ENCODE peak calls at places on chromosome 12, in eight cellular contexts. P is thoracic aorta; G is effector memory CD8-positive, alpha-beta T cell; M is body of pancreas; Z is GM19239; S is amniotic epithelial cell; N is heart left ventricle; T is activated gamma-delta T cell treated with Interleukin-2 at 50 U/mL for 16 hours. B is an unnamed sample.

GRCh38 chr12:114221136-114221838 is 184.7 kb downstream of the TBX5 start:
- DNase-seq in P (no peak), G (no peak), M (no peak), Z (no peak), S (no peak), N (no peak), T (no peak), B (no peak)

GRCh38 chr12:80419660-80420059 is 24.4 kb upstream of the PTPRQ start:
- DNase-seq in P (no peak), G (no peak), M (no peak), Z (no peak), S (no peak), N (no peak), T (no peak), B (no peak)

GRCh38 chr12:168201-168600 is 45.8 kb downstream of the SLC6A12 start:
- DNase-seq in P (no peak), G (no peak), M (no peak), Z (no peak), S (no peak), N (no peak), T (no peak), B (no peak)

GRCh38 chr12:5078423-5078822 is 34.7 kb downstream of the KCNA5 start:
- DNase-seq in P (peak), G (no peak), M (peak), Z (no peak), S (no peak), N (peak), T (no peak), B (no peak)

GRCh38 chr12:26271889-26272492 is 76.6 kb downstream of the SSPN start:
- DNase-seq in P (peak), G (no peak), M (peak), Z (no peak), S (peak), N (peak), T (no peak), B (peak)

GRCh38 chr12:50517456-50518048 is 12.8 kb downstream of the DIP2B start:
- DNase-seq in P (no peak), G (no peak), M (no peak), Z (no peak), S (peak), N (no peak), T (no peak), B (peak)

GRCh38 chr12:116423053-116423452 is 136.1 kb upstream of the MAP1LC3B2 start:
- DNase-seq in P (no peak), G (no peak), M (no peak), Z (no peak), S (peak), N (no peak), T (no peak), B (no peak)

GRCh38 chr12:11855993-11856374 is 206.5 kb downstream of the ETV6 start:
- DNase-seq in P (no peak), G (no peak), M (no peak), Z (peak), S (no peak), N (no peak), T (no peak), B (peak)

GRCh38 chr12:67068773-67069450 is 200.2 kb upstream of the CAND1 start:
- DNase-seq in P (no peak), G (no peak), M (peak), Z (peak), S (peak), N (no peak), T (peak), B (no peak)

GRCh38 chr12:132137483-132138125 is 6.5 kb downstream of the DDX51 start:
- DNase-seq in P (no peak), G (no peak), M (no peak), Z (no peak), S (no peak), N (no peak), T (no peak), B (no peak)

GRCh38 chr12:71201136-71201679 is 43.4 kb upstream of the TSPAN8 start:
- DNase-seq in P (no peak), G (no peak), M (no peak), Z (no peak), S (no peak), N (no peak), T (no peak), B (no peak)

GRCh38 chr12:49870501-49871262 is 27.8 kb upstream of the BCDIN3D start:
- DNase-seq in P (no peak), G (no peak), M (no peak), Z (no peak), S (no peak), N (no peak), T (no peak), B (no peak)

GRCh38 chr12:55818140-55818728 is 393 bp downstream of the ORMDL2 start:
- DNase-seq in P (no peak), G (no peak), M (no peak), Z (no peak), S (peak), N (no peak), T (no peak), B (no peak)

GRCh38 chr12:25051171-25051570 is 102.3 kb upstream of the BCAT1 start:
- DNase-seq in P (no peak), G (no peak), M (peak), Z (no peak), S (no peak), N (no peak), T (peak), B (no peak)

GRCh38 chr12:117162167-117162539 is 28.1 kb downstream of the FBXO21 start:
- DNase-seq in P (no peak), G (no peak), M (no peak), Z (no peak), S (no peak), N (no peak), T (no peak), B (no peak)

GRCh38 chr12:65818454-65819382 is 5.6 kb upstream of the HMGA2 start:
- DNase-seq in P (no peak), G (no peak), M (no peak), Z (no peak), S (no peak), N (no peak), T (no peak), B (no peak)

GRCh38 chr12:124466200-124467128 is 100.9 kb downstream of the NCOR2 start:
- DNase-seq in P (no peak), G (peak), M (peak), Z (peak), S (peak), N (peak), T (peak), B (no peak)

GRCh38 chr12:5379737-5380496 is 52.0 kb upstream of the NTF3 start:
- DNase-seq in P (no peak), G (no peak), M (no peak), Z (no peak), S (no peak), N (no peak), T (no peak), B (no peak)

GRCh38 chr12:30643366-30643765 is 52.3 kb downstream of the IPO8 start:
- DNase-seq in P (no peak), G (no peak), M (no peak), Z (no peak), S (peak), N (no peak), T (no peak), B (no peak)

GRCh38 chr12:109047081-109047805 is 5.1 kb upstream of the USP30 start:
- DNase-seq in P (no peak), G (no peak), M (no peak), Z (no peak), S (peak), N (no peak), T (no peak), B (no peak)

GRCh38 chr12:52521175-52521574 is 981 bp upstream of the KRT5 start:
- DNase-seq in P (no peak), G (no peak), M (peak), Z (no peak), S (peak), N (no peak), T (no peak), B (no peak)

GRCh38 chr12:39623919-39624318 is 4.3 kb upstream of the ABCD2 start:
- DNase-seq in P (no peak), G (no peak), M (no peak), Z (no peak), S (peak), N (no peak), T (no peak), B (no peak)

GRCh38 chr12:46268349-46268616 is 560 bp downstream of the SLC38A1 start:
- DNase-seq in P (no peak), G (peak), M (no peak), Z (no peak), S (peak), N (no peak), T (no peak), B (no peak)

GRCh38 chr12:53505555-53506449 is 1.5 kb downstream of the NPFF start:
- DNase-seq in P (no peak), G (no peak), M (no peak), Z (no peak), S (no peak), N (no peak), T (no peak), B (no peak)

GRCh38 chr12:32025906-32026305 is 66.7 kb downstream of the RESF1 start:
- DNase-seq in P (no peak), G (peak), M (no peak), Z (peak), S (no peak), N (no peak), T (peak), B (no peak)

GRCh38 chr12:105083551-105084105 is 630 bp downstream of the ALDH1L2 start:
- DNase-seq in P (peak), G (no peak), M (peak), Z (no peak), S (peak), N (peak), T (no peak), B (peak)

GRCh38 chr12:131892711-131893604 is 1.5 kb upstream of the ULK1 start:
- DNase-seq in P (no peak), G (no peak), M (no peak), Z (no peak), S (no peak), N (no peak), T (no peak), B (no peak)

GRCh38 chr12:80129895-80130535 is 30.7 kb downstream of the OTOGL start:
- DNase-seq in P (no peak), G (no peak), M (no peak), Z (no peak), S (no peak), N (no peak), T (no peak), B (peak)

GRCh38 chr12:109377139-109377685 is 29.5 kb downstream of the MYO1H start:
- DNase-seq in P (no peak), G (no peak), M (no peak), Z (no peak), S (no peak), N (no peak), T (no peak), B (no peak)

GRCh38 chr12:43957732-43958131 is 121.9 kb downstream of the TMEM117 start:
- DNase-seq in P (no peak), G (no peak), M (peak), Z (peak), S (peak), N (no peak), T (no peak), B (peak)

GRCh38 chr12:129997239-129997638 is 93.4 kb upstream of the TMEM132D start:
- DNase-seq in P (no peak), G (no peak), M (no peak), Z (no peak), S (no peak), N (no peak), T (no peak), B (no peak)

GRCh38 chr12:26867084-26867483 is 34.1 kb upstream of the ITPR2 start:
- DNase-seq in P (no peak), G (no peak), M (no peak), Z (peak), S (peak), N (no peak), T (no peak), B (no peak)

GRCh38 chr12:52355181-52355580 is 12.1 kb downstream of the KRT85 start:
- DNase-seq in P (no peak), G (no peak), M (no peak), Z (no peak), S (no peak), N (no peak), T (no peak), B (no peak)

GRCh38 chr12:107352347-107353081 is 259.2 kb upstream of the CRY1 start:
- DNase-seq in P (no peak), G (no peak), M (no peak), Z (no peak), S (peak), N (no peak), T (no peak), B (peak)

GRCh38 chr12:92503029-92503931 is 199.5 kb upstream of the PLEKHG7 start:
- DNase-seq in P (no peak), G (no peak), M (peak), Z (no peak), S (no peak), N (no peak), T (no peak), B (peak)

GRCh38 chr12:64187370-64187769 is 34.7 kb downstream of the KICS2 start:
- DNase-seq in P (no peak), G (no peak), M (no peak), Z (no peak), S (peak), N (no peak), T (no peak), B (no peak)

B was measured in pons.